ENCODE peak calls at places on chromosomes 7 and 10, in seven cellular contexts. H is neuronal stem cell, K is OCI-LY7, Z is mammary epithelial cell, Y is PC-9, E is GM23338, W is endothelial cell of umbilical vein. Q is an unnamed sample.
A peak's percentile ranks its signal among the peaks of the same experiment; 100 is the strongest.

GRCh38 chr7:108278281-108278680 is 148.1 kb upstream of the LAMB4 start:
- DNase-seq in H (no peak), K (no peak), Z (no peak), Y (no peak), E (no peak), W (no peak), Q (no peak)

GRCh38 chr7:128459394-128459878 is 3.8 kb downstream of the HILPDA start:
- DNase-seq in H (peak; percentile 59), K (peak; percentile 77), Z (peak; percentile 52), Y (peak; percentile 24), E (peak; percentile 85), W (peak; percentile 82), Q (peak; percentile 71)

GRCh38 chr7:130990178-130990832 is 256.3 kb upstream of the KLF14 start:
- DNase-seq in H (no peak), K (no peak), Z (no peak), Y (no peak), E (no peak), W (no peak), Q (no peak)

GRCh38 chr10:79335470-79336235 is 11.6 kb upstream of the PPIF start:
- DNase-seq in H (no peak), K (no peak), Z (no peak), Y (no peak), E (no peak), W (no peak), Q (no peak)

GRCh38 chr10:86520871-86521619 is 547 bp downstream of the WAPL start:
- DNase-seq in H (no peak), K (peak; percentile 58), Z (peak; percentile 56), Y (peak; percentile 49), E (peak; percentile 69), W (peak; percentile 41), Q (peak; percentile 74)

GRCh38 chr10:121994429-121994881 is 5.5 kb downstream of the TACC2 start:
- DNase-seq in H (no peak), K (no peak), Z (peak; percentile 56), Y (peak; percentile 35), E (peak; percentile 51), W (no peak), Q (peak; percentile 63)

GRCh38 chr10:13717936-13718772 is 131.4 kb downstream of the PRPF18 start:
- DNase-seq in H (no peak), K (no peak), Z (peak; percentile 82), Y (peak; percentile 83), E (no peak), W (no peak), Q (peak; percentile 44)

GRCh38 chr7:136275794-136276193 is 298.6 kb upstream of the MTPN start:
- DNase-seq in H (no peak), K (no peak), Z (no peak), Y (no peak), E (no peak), W (no peak), Q (no peak)

GRCh38 chr7:36670585-36671431 is 53.5 kb downstream of the AOAH start:
- DNase-seq in H (peak; percentile 75), K (peak; percentile 58), Z (peak; percentile 76), Y (peak; percentile 55), E (peak; percentile 83), W (peak; percentile 69), Q (peak; percentile 76)

GRCh38 chr7:66957595-66958290 is 36.7 kb downstream of the TMEM248 start:
- DNase-seq in H (no peak), K (no peak), Z (no peak), Y (no peak), E (no peak), W (no peak), Q (no peak)

GRCh38 chr10:73920084-73920483 is 9.2 kb downstream of the PLAU start:
- DNase-seq in H (no peak), K (peak; percentile 86), Z (peak; percentile 95), Y (no peak), E (peak; percentile 30), W (no peak), Q (no peak)

GRCh38 chr10:32937824-32938482 is 20.1 kb downstream of the ITGB1 start:
- DNase-seq in H (no peak), K (no peak), Z (peak; percentile 50), Y (no peak), E (peak; percentile 54), W (peak; percentile 60), Q (peak; percentile 60)

GRCh38 chr10:79070611-79071534 is 2.1 kb downstream of the ZMIZ1 start:
- DNase-seq in H (peak; percentile 66), K (no peak), Z (peak; percentile 92), Y (peak; percentile 91), E (peak; percentile 68), W (peak; percentile 69), Q (peak; percentile 92)

GRCh38 chr10:74234569-74234968 is 83.5 kb downstream of the ADK start:
- DNase-seq in H (no peak), K (peak; percentile 20), Z (no peak), Y (no peak), E (no peak), W (peak; percentile 36), Q (no peak)

GRCh38 chr7:159192013-159192412 is 47.3 kb upstream of the VIPR2 start:
- DNase-seq in H (no peak), K (no peak), Z (no peak), Y (no peak), E (no peak), W (no peak), Q (no peak)

GRCh38 chr7:145382762-145383161 is 546.9 kb upstream of the TPK1 start:
- DNase-seq in H (no peak), K (no peak), Z (no peak), Y (no peak), E (no peak), W (no peak), Q (no peak)

GRCh38 chr7:1040790-1041189 is 3.6 kb upstream of the GPR146 start:
- DNase-seq in H (no peak), K (no peak), Z (no peak), Y (no peak), E (no peak), W (no peak), Q (peak; percentile 74)

GRCh38 chr10:130871406-130871805 is 440.1 kb downstream of the TCERG1L start:
- DNase-seq in H (no peak), K (no peak), Z (no peak), Y (no peak), E (no peak), W (no peak), Q (no peak)

GRCh38 chr10:43274011-43274410 is 7.1 kb upstream of the RASGEF1A start:
- DNase-seq in H (no peak), K (no peak), Z (no peak), Y (no peak), E (peak; percentile 24), W (no peak), Q (no peak)

GRCh38 chr10:110815354-110816004 is 56.2 kb upstream of the PDCD4 start:
- DNase-seq in H (no peak), K (no peak), Z (no peak), Y (no peak), E (no peak), W (no peak), Q (no peak)

GRCh38 chr7:111678986-111679385 is 116.7 kb upstream of the IMMP2L start:
- DNase-seq in H (no peak), K (no peak), Z (no peak), Y (no peak), E (no peak), W (no peak), Q (no peak)

GRCh38 chr7:5525271-5526189 is 101.9 kb upstream of the TNRC18 start:
- DNase-seq in H (no peak), K (peak; percentile 25), Z (peak; percentile 47), Y (peak; percentile 53), E (peak; percentile 59), W (peak; percentile 29), Q (peak; percentile 55)

GRCh38 chr10:49387029-49387428 is 8.9 kb downstream of the DRGX start:
- DNase-seq in H (no peak), K (no peak), Z (peak; percentile 75), Y (peak; percentile 48), E (no peak), W (no peak), Q (no peak)

GRCh38 chr7:129989466-129989865 is 36.7 kb upstream of the UBE2H start:
- DNase-seq in H (no peak), K (no peak), Z (peak; percentile 24), Y (peak; percentile 65), E (no peak), W (no peak), Q (no peak)

GRCh38 chr10:102641880-102642552 is 2.3 kb upstream of the TRIM8 start:
- DNase-seq in H (peak; percentile 92), K (peak; percentile 98), Z (peak; percentile 93), Y (peak; percentile 90), E (peak; percentile 99), W (peak; percentile 98), Q (peak; percentile 99)

GRCh38 chr10:102644646-102645387 is 538 bp downstream of the TRIM8 start:
- DNase-seq in H (peak; percentile 62), K (peak; percentile 92), Z (peak; percentile 72), Y (peak; percentile 74), E (peak; percentile 89), W (peak; percentile 85), Q (peak; percentile 92)

GRCh38 chr10:102642553-102643345 is 1.5 kb upstream of the TRIM8 start:
- DNase-seq in H (peak; percentile 54), K (peak; percentile 61), Z (peak; percentile 61), Y (peak; percentile 33), E (peak; percentile 61), W (peak; percentile 62), Q (peak; percentile 74)

GRCh38 chr10:102644066-102644645 is at the start of gene TRIM8:
- DNase-seq in H (no peak), K (peak; percentile 78), Z (peak; percentile 52), Y (no peak), E (peak; percentile 67), W (peak; percentile 41), Q (peak; percentile 84)

GRCh38 chr10:102643346-102644065 is 773 bp upstream of the TRIM8 start:
- DNase-seq in H (peak; percentile 65), K (peak; percentile 70), Z (peak; percentile 58), Y (peak; percentile 38), E (peak; percentile 76), W (peak; percentile 79), Q (peak; percentile 81)
- H2AFZ ChIP-seq in H (peak overlapping the region; percentile 67), K (peak overlapping the region; percentile 23), Z (peak overlapping the region; percentile 86), Y (peak overlapping the region; percentile 86), E (peak overlapping the region; percentile 91), W (no peak overlapping the region), Q (peak overlapping the region; percentile 32)

GRCh38 chr7:47543659-47544058 is 38.3 kb downstream of the TNS3 start:
- DNase-seq in H (no peak), K (peak; percentile 28), Z (no peak), Y (no peak), E (no peak), W (no peak), Q (no peak)
- H3K4me1 ChIP-seq in H (peaks cover 13% of the 10 kb centered on the region), K (peaks cover 12% of the 10 kb centered on the region), Z (peaks cover 9% of the 10 kb centered on the region), Y (peaks cover 18% of the 10 kb centered on the region), E (peaks cover 20% of the 10 kb centered on the region), W (no peaks in the 10 kb centered on the region), Q (peaks cover 50% of the 10 kb centered on the region)

DNA sequence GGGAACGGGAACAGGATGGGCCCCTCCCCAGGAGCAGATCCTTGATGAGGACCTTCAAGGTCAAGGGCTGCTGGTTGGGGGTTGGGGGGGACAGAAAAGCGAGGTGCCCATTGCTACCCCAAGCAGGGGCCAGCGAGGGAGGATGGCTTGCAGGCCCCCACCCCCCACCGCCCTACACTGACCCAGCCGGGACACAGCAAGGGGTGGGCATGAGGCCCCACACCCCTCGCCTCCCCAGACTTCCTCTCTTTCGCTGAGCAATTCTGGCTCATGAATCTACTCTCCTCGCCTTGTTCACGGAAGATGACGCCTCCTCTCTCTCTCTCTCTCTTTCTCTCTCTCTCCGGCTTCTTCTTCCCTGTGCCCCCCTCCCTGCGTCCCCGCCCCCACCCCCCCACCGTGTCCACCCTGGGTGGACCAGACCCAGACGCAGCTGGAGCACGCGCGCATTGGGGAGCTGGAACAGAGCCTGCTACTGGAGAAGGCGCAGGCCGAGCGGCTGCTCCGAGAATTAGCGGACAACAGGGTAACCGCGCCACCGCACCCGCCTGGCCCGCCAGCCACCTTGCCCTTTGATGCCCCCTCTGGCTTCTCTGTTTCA is 81.1 kb upstream of the GTF2IRD1 start:
- DNase-seq in H (no peak), K (no peak), Z (no peak), Y (no peak), E (peak; percentile 62), W (no peak), Q (peak; percentile 38)
- H3K4me3 ChIP-seq in H (no peak overlapping the region), K (no peak overlapping the region), Z (no peak overlapping the region), Y (no peak overlapping the region), E (peak overlapping the region; percentile 58), W (no peak overlapping the region), Q (no peak overlapping the region)

GRCh38 chr10:3090914-3091313 is 23.6 kb downstream of the PFKP start:
- DNase-seq in H (no peak), K (no peak), Z (peak; percentile 78), Y (peak; percentile 79), E (peak; percentile 54), W (peak; percentile 86), Q (peak; percentile 66)
- H2AFZ ChIP-seq in H (no peak overlapping the region), K (no peak overlapping the region), Z (no peak overlapping the region), Y (no peak overlapping the region), E (no peak overlapping the region), W (no peak overlapping the region), Q (no peak overlapping the region)

Q was measured in hepatocyte.